ENCODE peak calls at places on chromosome 20, in four cellular contexts. E is ovary, N is gastrocnemius medialis, B is suprapubic skin. U is an unnamed sample.

GRCh38 chr20:4130404-4131189 is 115.2 kb upstream of the RNF24 start:
- DNase-seq in E (no peak), N (no peak), B (no peak), U (no peak)

GRCh38 chr20:13638162-13638495 is 603 bp downstream of the TASP1 start:
- DNase-seq in E (no peak), N (no peak), B (no peak), U (no peak)

GRCh38 chr20:42734660-42735368 is 454.9 kb downstream of the PTPRT start:
- DNase-seq in E (no peak), N (no peak), B (no peak), U (no peak)

GRCh38 chr20:15205719-15206118 is 868.3 kb upstream of the FLRT3 start:
- DNase-seq in E (no peak), N (no peak), B (no peak), U (no peak)

GRCh38 chr20:49281059-49281912 is 3.4 kb upstream of the ZNFX1 start:
- DNase-seq in E (no peak), N (no peak), B (no peak), U (no peak)

GRCh38 chr20:38673731-38674177 is 50.5 kb upstream of the SLC32A1 start:
- DNase-seq in E (no peak), N (no peak), B (no peak), U (no peak)

GRCh38 chr20:10629946-10630345 is 43.9 kb downstream of the JAG1 start:
- DNase-seq in E (no peak), N (no peak), B (no peak), U (no peak)

GRCh38 chr20:48676125-48676524 is 151.7 kb downstream of the PREX1 start:
- DNase-seq in E (no peak), N (no peak), B (no peak), U (no peak)

GRCh38 chr20:39066464-39066863 is 104.3 kb downstream of the DHX35 start:
- DNase-seq in E (no peak), N (no peak), B (no peak), U (no peak)

GRCh38 chr20:57671662-57672061 is 38.2 kb downstream of the PMEPA1 start:
- DNase-seq in E (no peak), N (no peak), B (no peak), U (no peak)

GRCh38 chr20:9374480-9374879 is 139.9 kb upstream of the LAMP5 start:
- DNase-seq in E (no peak), N (no peak), B (no peak), U (no peak)

GRCh38 chr20:22379472-22379871 is 204.9 kb downstream of the FOXA2 start:
- DNase-seq in E (no peak), N (no peak), B (no peak), U (no peak)

GRCh38 chr20:18773566-18773965 is 40.0 kb upstream of the SCP2D1 start:
- DNase-seq in E (no peak), N (no peak), B (no peak), U (no peak)

GRCh38 chr20:364905-365794 is 15.4 kb upstream of the TRIB3 start:
- DNase-seq in E (no peak), N (no peak), B (no peak), U (no peak)

GRCh38 chr20:24132246-24132645 is 143.7 kb upstream of the GGTLC1 start:
- DNase-seq in E (no peak), N (no peak), B (no peak), U (no peak)

DNA sequence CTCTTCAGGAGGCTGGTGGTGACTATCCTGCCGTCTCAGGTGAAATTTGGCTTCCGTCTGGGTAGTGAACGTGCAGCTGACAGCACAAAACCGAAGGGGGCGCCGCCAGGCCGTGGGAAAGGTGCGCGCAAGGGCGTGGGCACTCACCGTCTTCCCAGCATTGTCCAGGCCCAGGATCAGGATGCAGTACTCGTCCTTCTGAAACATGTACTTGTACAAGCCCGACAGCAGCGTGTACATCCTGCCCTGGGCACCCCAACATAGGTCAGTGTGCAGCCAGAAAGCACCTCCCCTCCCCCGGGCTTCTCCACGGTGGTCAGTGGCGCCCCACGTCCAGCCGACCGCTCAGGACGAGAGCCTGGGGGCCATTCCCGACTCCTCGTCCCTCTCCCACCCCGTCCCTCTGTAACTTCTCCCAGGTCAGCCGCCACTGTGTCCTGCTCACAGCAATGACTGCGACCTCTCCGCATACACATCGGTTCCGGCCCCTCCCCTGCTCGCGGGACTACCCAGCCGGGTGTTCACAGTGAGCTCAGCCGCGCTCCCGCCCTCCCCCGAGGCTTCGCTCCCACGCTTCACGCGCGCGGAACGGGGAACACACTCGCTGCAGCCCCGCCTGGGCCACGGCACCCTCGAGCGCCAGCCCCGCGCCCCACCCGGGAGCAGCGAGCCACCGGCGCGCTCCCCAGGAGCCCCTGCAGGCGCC is 771 bp downstream of the ARFRP1 start:
- DNase-seq in E (peak), N (no peak), B (peak), U (no peak)
- TF ChIP-seq CTCF in E (no peak), N (no peak), B (no peak), U (no peak)

DNA sequence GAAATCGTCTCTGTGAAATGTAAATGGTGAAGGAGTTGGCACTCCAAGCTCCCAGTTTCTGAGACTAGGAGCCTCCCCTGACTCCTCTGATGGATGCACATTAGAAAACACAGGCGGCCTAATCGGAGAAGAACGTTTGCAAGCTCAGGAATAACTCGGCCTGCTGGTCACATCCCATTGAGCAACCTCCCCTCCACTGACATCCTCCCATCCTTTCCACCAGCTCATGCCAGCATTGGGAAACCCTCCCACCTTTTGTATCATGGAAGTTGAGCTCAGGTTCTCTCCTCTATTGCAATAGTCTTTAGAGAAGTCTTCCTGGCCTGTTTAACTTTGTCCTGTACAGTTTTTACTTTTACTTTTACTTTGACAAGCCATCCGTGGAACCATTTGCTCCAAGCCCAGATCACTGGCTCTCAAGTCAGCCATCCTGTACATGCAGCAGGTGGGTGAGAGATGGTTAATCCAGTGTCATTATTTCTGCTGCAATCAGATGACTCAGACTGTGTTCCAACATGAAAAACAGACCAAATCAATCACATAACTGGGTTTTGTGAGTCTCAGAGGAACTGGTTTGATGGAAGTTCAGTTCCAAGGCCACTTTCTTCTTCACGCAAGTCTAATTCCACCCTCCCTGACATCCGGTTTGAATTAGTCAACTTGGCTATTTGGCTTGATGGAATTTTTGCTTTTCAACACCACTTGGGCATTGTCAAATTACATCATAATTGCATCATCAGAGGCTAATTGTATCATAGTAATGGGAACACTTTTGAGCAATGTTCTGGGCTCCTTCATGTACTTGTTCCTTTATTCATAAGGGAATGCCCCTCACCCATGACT is 619.4 kb upstream of the CDH4 start:
- DNase-seq in E (no peak), N (peak), B (no peak), U (no peak)
- TF ChIP-seq POLR2A in E (no peak), N (no peak), B (no peak), U (no peak)

DNA sequence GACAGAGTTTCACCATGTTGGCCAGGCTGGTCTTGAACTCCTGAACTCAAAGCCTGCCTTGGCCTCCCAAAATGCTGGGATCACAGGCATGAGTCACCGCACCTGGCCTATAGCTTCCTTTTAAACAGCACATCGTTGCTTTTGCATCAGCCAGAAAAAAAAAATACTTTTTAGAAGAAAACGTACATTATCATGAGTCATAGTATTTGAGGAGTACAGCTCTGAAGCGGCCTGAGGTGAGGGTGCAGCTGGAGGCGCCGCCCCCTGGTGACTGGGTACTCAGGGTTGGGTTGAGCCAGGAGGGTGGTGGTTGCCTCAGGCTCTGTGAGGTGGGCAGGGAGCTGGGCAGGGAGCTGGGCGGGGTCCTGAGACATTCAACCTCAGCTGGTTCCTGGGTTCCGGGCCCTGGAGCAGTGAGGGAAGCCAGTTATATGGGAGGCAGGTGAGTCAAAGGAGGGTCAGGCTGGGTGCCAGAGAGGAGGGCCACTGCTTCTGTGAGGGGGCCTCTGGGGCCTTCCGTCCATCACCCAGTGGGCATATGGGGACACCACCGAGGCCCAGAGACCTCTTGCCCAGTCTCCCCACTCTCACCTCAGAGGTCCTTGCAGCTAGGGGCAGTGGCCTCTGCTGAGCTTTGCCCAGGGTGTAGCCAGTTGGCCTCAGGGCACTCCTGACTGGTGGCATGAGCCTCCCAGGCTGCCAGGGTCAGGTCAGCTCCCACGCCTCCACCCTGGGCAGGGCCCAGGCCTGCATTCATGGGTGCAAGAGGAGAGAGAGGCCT is 11.7 kb upstream of the ID1 start:
- DNase-seq in E (no peak), N (no peak), B (peak), U (no peak)
- H3K4me3 ChIP-seq in E (no peak), N (no peak), B (no peak), U (no peak)

GRCh38 chr20:45934587-45935415 is at the start of gene PCIF1:
- DNase-seq in E (peak), N (peak), B (peak), U (peak)

GRCh38 chr20:45934046-45934586 is 367 bp upstream of the PCIF1 start:
- DNase-seq in E (peak), N (peak), B (no peak), U (no peak)

GRCh38 chr20:45935416-45936046 is 1.0 kb downstream of the PCIF1 start:
- DNase-seq in E (no peak), N (no peak), B (no peak), U (no peak)

GRCh38 chr20:45937765-45938164 is 3.3 kb downstream of the PCIF1 start:
- DNase-seq in E (no peak), N (no peak), B (no peak), U (no peak)

DNA sequence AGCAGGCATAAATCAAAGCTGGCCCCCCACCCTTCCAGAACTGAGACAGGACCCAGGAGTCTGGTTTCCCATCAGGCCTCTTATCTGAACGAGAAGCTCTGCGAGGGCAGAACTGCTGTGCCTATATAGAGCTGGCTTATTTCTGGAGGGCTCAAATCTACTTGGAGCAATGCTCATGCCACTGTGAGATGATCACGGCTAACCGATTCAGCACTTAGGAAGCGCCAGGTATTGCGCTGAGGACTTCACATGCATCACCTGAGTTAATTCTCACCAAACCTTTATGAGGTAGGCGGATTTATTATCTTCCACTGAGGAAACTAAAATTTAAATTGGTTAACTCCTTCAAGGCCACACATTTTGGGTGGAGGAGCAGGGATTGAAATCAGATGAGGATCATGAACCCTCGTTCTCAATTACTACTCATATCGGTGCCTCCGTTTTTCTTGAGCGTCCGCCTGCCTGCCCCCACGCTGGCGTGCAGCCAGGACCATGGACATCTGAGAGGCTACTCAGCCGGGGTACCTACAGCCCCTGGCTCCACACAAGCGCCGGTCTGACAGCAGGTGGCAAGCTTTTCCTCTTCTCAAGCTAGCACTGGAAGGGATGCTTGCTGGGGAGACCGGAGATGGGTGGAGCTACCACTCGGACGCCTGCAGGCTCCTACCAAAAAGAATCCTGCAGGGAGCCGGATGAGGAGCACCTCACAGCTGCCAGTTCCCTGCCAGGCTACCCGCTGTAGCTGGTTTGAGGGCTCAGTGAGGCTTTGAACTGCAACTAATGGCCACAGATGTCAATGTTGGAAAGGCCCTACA is 1.0 kb upstream of the PCIF1 start:
- DNase-seq in E (peak), N (peak), B (peak), U (no peak)
- TF ChIP-seq CTCF in E (no peak), N (peak), B (no peak), U (peak)

GRCh38 chr20:2657241-2657640 is 4.8 kb downstream of the NOP56 start:
- DNase-seq in E (no peak), N (no peak), B (no peak), U (no peak)
- TF ChIP-seq POLR2A in E (no peak), N (no peak), B (no peak), U (no peak)

GRCh38 chr20:44219287-44219686 is 8.7 kb upstream of the OSER1 start:
- DNase-seq in E (no peak), N (no peak), B (no peak), U (no peak)
- H3K4me3 ChIP-seq in E (no peak), N (no peak), B (no peak), U (no peak)

GRCh38 chr20:16588241-16588640 is 15.0 kb upstream of the KIF16B start:
- DNase-seq in E (no peak), N (no peak), B (no peak), U (no peak)

GRCh38 chr20:16589623-16590022 is 16.4 kb upstream of the KIF16B start:
- DNase-seq in E (no peak), N (no peak), B (no peak), U (no peak)

GRCh38 chr20:16595376-16595775 is 22.1 kb upstream of the KIF16B start:
- DNase-seq in E (no peak), N (no peak), B (no peak), U (no peak)

GRCh38 chr20:16587066-16587465 is 13.8 kb upstream of the KIF16B start:
- DNase-seq in E (no peak), N (no peak), B (no peak), U (no peak)

GRCh38 chr20:16590234-16590633 is 17.0 kb upstream of the KIF16B start:
- DNase-seq in E (no peak), N (no peak), B (no peak), U (no peak)
- TF ChIP-seq CTCF in E (no peak), N (no peak), B (no peak), U (no peak)

DNA sequence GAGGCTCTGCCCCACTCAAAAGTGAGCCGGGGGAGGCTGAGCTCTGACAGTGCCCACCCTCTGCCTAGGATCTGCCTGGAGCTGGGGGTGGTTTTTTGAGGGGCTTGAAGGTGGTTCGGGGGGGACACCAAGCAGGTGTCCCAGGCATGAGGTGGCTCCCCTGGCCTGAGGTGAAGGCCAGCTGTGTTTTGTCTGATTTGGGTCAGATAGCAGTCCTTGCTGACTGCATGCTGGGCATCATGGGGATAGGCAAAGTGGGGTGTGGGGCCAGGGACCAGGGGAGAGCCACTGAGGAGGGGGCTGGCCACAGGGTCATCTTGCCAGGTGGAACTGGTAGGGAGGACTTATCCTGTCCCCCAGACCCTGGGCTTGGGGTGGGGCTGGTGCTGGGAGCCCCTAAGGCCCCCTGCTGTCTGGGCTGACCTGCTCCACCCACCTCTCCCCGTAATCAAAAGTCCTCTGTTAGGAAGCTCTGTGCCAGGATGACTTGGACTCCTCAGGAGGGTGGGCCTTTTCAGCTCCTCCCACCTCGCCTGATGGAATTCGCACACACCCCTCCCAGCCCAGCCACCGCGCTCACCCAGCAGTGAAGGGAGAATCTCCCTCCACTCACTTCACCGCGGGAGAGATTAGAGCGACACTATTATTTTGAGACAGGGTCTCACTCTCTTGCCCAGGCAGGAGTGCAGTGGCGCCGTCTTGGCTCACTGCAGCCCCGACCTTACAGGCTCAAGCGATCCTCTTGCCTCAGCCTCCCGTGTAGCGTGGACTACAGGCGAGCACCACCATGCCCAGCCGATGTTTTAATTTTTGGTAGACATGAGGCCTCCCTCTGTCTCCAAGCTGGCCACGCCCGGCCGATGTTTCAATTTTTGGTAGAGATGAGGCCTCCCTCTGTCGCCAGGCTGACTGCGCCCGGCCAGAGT is 1.5 kb upstream of the COL9A3 start:
- DNase-seq in E (no peak), N (no peak), B (no peak), U (no peak)
- TF ChIP-seq POLR2A in E (no peak), N (no peak), B (no peak), U (no peak)

DNA sequence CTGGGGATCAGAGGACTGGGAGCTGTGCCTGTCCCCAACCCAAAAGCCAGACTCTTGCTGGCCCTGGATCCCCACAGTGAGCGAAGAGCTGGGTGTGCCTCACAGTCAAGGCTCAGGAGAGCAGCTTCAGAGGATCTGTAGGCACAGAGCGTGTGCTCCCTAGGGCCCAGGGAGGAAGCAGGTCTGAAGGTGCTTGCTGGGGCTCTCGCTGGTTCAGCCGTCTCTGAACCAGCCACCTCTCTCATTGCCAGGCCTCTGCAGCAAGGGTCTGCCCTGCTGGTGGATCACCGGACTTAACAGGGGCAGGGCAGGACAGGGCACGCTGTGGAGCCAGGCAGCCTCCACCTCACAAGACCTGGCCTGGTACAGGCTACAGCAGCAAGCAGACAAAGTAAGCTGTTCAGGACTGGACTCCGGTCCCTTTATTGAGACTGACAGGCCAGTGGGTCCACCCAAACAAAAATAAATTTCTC is 13.8 kb downstream of the PCIF1 start:
- DNase-seq in E (no peak), N (no peak), B (no peak), U (no peak)
- H3K4me3 ChIP-seq in E (no peak), N (no peak), B (no peak), U (no peak)

U was measured in esophagus squamous epithelium.